ENCODE peak calls at places on chromosome 4, in seven cellular contexts. One of them, this sample, is unnamed. For H3K4me1, the result is how much of the 10 kb centered on the place peaks cover.

GRCh38 chr4:156252300-156253016 is 298.8 kb upstream of the CTSO start:
- DNase-seq in spleen: no peak
- DNase-seq in upper lobe of left lung: no peak
- DNase-seq in HepG2: no peak
- DNase-seq in prostate gland: no peak
- DNase-seq in suprapubic skin: no peak
- DNase-seq in sigmoid colon: no peak
- DNase-seq in this sample: no peak

GRCh38 chr4:186733778-186734177 is 10.1 kb upstream of the FAT1 start:
- DNase-seq in spleen: no peak
- DNase-seq in upper lobe of left lung: no peak
- DNase-seq in HepG2: peak
- DNase-seq in prostate gland: no peak
- DNase-seq in suprapubic skin: no peak
- DNase-seq in sigmoid colon: no peak
- DNase-seq in this sample: no peak

GRCh38 chr4:147157860-147158701 is 212.4 kb upstream of the TTC29 start:
- DNase-seq in spleen: peak
- DNase-seq in upper lobe of left lung: peak
- DNase-seq in HepG2: peak
- DNase-seq in prostate gland: no peak
- DNase-seq in suprapubic skin: no peak
- DNase-seq in sigmoid colon: no peak
- DNase-seq in this sample: peak

GRCh38 chr4:1381944-1382541 is 24.2 kb downstream of the NKX1-1 start:
- DNase-seq in spleen: peak
- DNase-seq in upper lobe of left lung: no peak
- DNase-seq in HepG2: no peak
- DNase-seq in prostate gland: no peak
- DNase-seq in suprapubic skin: peak
- DNase-seq in sigmoid colon: peak
- DNase-seq in this sample: no peak

GRCh38 chr4:144948009-144948408 is 150.0 kb downstream of the ANAPC10 start:
- DNase-seq in spleen: no peak
- DNase-seq in upper lobe of left lung: no peak
- DNase-seq in HepG2: peak
- DNase-seq in prostate gland: no peak
- DNase-seq in suprapubic skin: no peak
- DNase-seq in sigmoid colon: no peak
- DNase-seq in this sample: no peak

GRCh38 chr4:72006576-72006975 is 25.2 kb upstream of the NPFFR2 start:
- DNase-seq in spleen: no peak
- DNase-seq in upper lobe of left lung: no peak
- DNase-seq in HepG2: no peak
- DNase-seq in prostate gland: no peak
- DNase-seq in suprapubic skin: no peak
- DNase-seq in sigmoid colon: no peak
- DNase-seq in this sample: no peak

GRCh38 chr4:139655116-139655515 is 10.5 kb upstream of the MGST2 start:
- DNase-seq in spleen: no peak
- DNase-seq in upper lobe of left lung: no peak
- DNase-seq in HepG2: peak
- DNase-seq in prostate gland: no peak
- DNase-seq in suprapubic skin: no peak
- DNase-seq in sigmoid colon: no peak
- DNase-seq in this sample: no peak

GRCh38 chr4:14196141-14196540 is 568.6 kb upstream of the BOD1L1 start:
- DNase-seq in spleen: no peak
- DNase-seq in upper lobe of left lung: peak
- DNase-seq in HepG2: no peak
- DNase-seq in prostate gland: no peak
- DNase-seq in suprapubic skin: no peak
- DNase-seq in sigmoid colon: no peak
- DNase-seq in this sample: peak

GRCh38 chr4:1200425-1201035 is 28.1 kb upstream of the SPON2 start:
- DNase-seq in spleen: peak
- DNase-seq in upper lobe of left lung: peak
- DNase-seq in HepG2: no peak
- DNase-seq in prostate gland: peak
- DNase-seq in suprapubic skin: peak
- DNase-seq in sigmoid colon: peak
- DNase-seq in this sample: peak

GRCh38 chr4:176789955-176790354 is 2.8 kb downstream of the VEGFC start:
- DNase-seq in spleen: no peak
- DNase-seq in upper lobe of left lung: no peak
- DNase-seq in HepG2: peak
- DNase-seq in prostate gland: peak
- DNase-seq in suprapubic skin: no peak
- DNase-seq in sigmoid colon: no peak
- DNase-seq in this sample: no peak

GRCh38 chr4:182925298-182925738 is 8.1 kb upstream of the DCTD start:
- DNase-seq in spleen: peak
- DNase-seq in upper lobe of left lung: peak
- DNase-seq in HepG2: peak
- DNase-seq in prostate gland: no peak
- DNase-seq in suprapubic skin: no peak
- DNase-seq in sigmoid colon: no peak
- DNase-seq in this sample: peak

GRCh38 chr4:4606321-4606720 is 64.5 kb upstream of the STX18 start:
- DNase-seq in spleen: no peak
- DNase-seq in upper lobe of left lung: no peak
- DNase-seq in HepG2: no peak
- DNase-seq in prostate gland: no peak
- DNase-seq in suprapubic skin: no peak
- DNase-seq in sigmoid colon: no peak
- DNase-seq in this sample: no peak

GRCh38 chr4:8586246-8586645 is 6.1 kb downstream of the GPR78 start:
- DNase-seq in spleen: peak
- DNase-seq in upper lobe of left lung: no peak
- DNase-seq in HepG2: no peak
- DNase-seq in prostate gland: no peak
- DNase-seq in suprapubic skin: no peak
- DNase-seq in sigmoid colon: no peak
- DNase-seq in this sample: no peak

GRCh38 chr4:175790067-175790466 is 22.0 kb downstream of the GPM6A start:
- DNase-seq in spleen: no peak
- DNase-seq in upper lobe of left lung: no peak
- DNase-seq in HepG2: no peak
- DNase-seq in prostate gland: no peak
- DNase-seq in suprapubic skin: no peak
- DNase-seq in sigmoid colon: no peak
- DNase-seq in this sample: no peak

GRCh38 chr4:65071532-65071931 is 598.8 kb downstream of the EPHA5 start:
- DNase-seq in spleen: no peak
- DNase-seq in upper lobe of left lung: no peak
- DNase-seq in HepG2: no peak
- DNase-seq in prostate gland: no peak
- DNase-seq in suprapubic skin: no peak
- DNase-seq in sigmoid colon: no peak
- DNase-seq in this sample: no peak

GRCh38 chr4:16916719-16917337 is 18.4 kb upstream of the LDB2 start:
- DNase-seq in spleen: peak
- DNase-seq in upper lobe of left lung: peak
- DNase-seq in HepG2: peak
- DNase-seq in prostate gland: no peak
- DNase-seq in suprapubic skin: no peak
- DNase-seq in sigmoid colon: no peak
- DNase-seq in this sample: peak

GRCh38 chr4:40656221-40656863 is 26.7 kb upstream of the RBM47 start:
- DNase-seq in spleen: no peak
- DNase-seq in upper lobe of left lung: no peak
- DNase-seq in HepG2: no peak
- DNase-seq in prostate gland: no peak
- DNase-seq in suprapubic skin: no peak
- DNase-seq in sigmoid colon: no peak
- DNase-seq in this sample: no peak

GRCh38 chr4:37653601-37654000 is 32.6 kb downstream of the RELL1 start:
- DNase-seq in spleen: no peak
- DNase-seq in upper lobe of left lung: peak
- DNase-seq in HepG2: no peak
- DNase-seq in prostate gland: no peak
- DNase-seq in suprapubic skin: no peak
- DNase-seq in sigmoid colon: no peak
- DNase-seq in this sample: no peak

GRCh38 chr4:108072300-108072699 is 82.6 kb downstream of the HADH start:
- DNase-seq in spleen: no peak
- DNase-seq in upper lobe of left lung: no peak
- DNase-seq in HepG2: no peak
- DNase-seq in prostate gland: no peak
- DNase-seq in suprapubic skin: no peak
- DNase-seq in sigmoid colon: no peak
- DNase-seq in this sample: no peak

GRCh38 chr4:8038702-8039251 is 99.1 kb upstream of the AFAP1 start:
- DNase-seq in spleen: no peak
- DNase-seq in upper lobe of left lung: no peak
- DNase-seq in HepG2: no peak
- DNase-seq in prostate gland: no peak
- DNase-seq in suprapubic skin: no peak
- DNase-seq in sigmoid colon: no peak
- DNase-seq in this sample: no peak

GRCh38 chr4:22962186-22962786 is 269.5 kb downstream of the GBA3 start:
- DNase-seq in spleen: no peak
- DNase-seq in upper lobe of left lung: no peak
- DNase-seq in HepG2: no peak
- DNase-seq in prostate gland: no peak
- DNase-seq in suprapubic skin: no peak
- DNase-seq in sigmoid colon: no peak
- DNase-seq in this sample: no peak

GRCh38 chr4:139454111-139454600 is at the start of gene RAB33B:
- DNase-seq in spleen: no peak
- DNase-seq in upper lobe of left lung: no peak
- DNase-seq in HepG2: no peak
- DNase-seq in prostate gland: no peak
- DNase-seq in suprapubic skin: peak
- DNase-seq in sigmoid colon: no peak
- DNase-seq in this sample: no peak

GRCh38 chr4:152045781-152046571 is 285.2 kb upstream of the GATB start:
- DNase-seq in spleen: no peak
- DNase-seq in upper lobe of left lung: peak
- DNase-seq in HepG2: peak
- DNase-seq in prostate gland: peak
- DNase-seq in suprapubic skin: no peak
- DNase-seq in sigmoid colon: no peak
- DNase-seq in this sample: peak

GRCh38 chr4:40940764-40941163 is 191.0 kb downstream of the NSUN7 start:
- DNase-seq in spleen: no peak
- DNase-seq in upper lobe of left lung: no peak
- DNase-seq in HepG2: no peak
- DNase-seq in prostate gland: no peak
- DNase-seq in suprapubic skin: no peak
- DNase-seq in sigmoid colon: peak
- DNase-seq in this sample: no peak

GRCh38 chr4:46146993-46147392 is 23.1 kb upstream of the GABRG1 start:
- DNase-seq in spleen: no peak
- DNase-seq in upper lobe of left lung: no peak
- DNase-seq in HepG2: peak
- DNase-seq in prostate gland: no peak
- DNase-seq in suprapubic skin: no peak
- DNase-seq in sigmoid colon: no peak
- DNase-seq in this sample: no peak

GRCh38 chr4:83331959-83332358 is 2.7 kb downstream of the HPSE start:
- DNase-seq in spleen: no peak
- DNase-seq in upper lobe of left lung: no peak
- DNase-seq in HepG2: no peak
- DNase-seq in prostate gland: no peak
- DNase-seq in suprapubic skin: no peak
- DNase-seq in sigmoid colon: no peak
- DNase-seq in this sample: no peak

GRCh38 chr4:83334425-83335241 is at the start of gene HPSE:
- DNase-seq in spleen: peak
- DNase-seq in upper lobe of left lung: peak
- DNase-seq in HepG2: peak
- DNase-seq in prostate gland: peak
- DNase-seq in suprapubic skin: peak
- DNase-seq in sigmoid colon: peak
- DNase-seq in this sample: peak

GRCh38 chr4:83326546-83326945 is 8.1 kb downstream of the HPSE start:
- DNase-seq in spleen: no peak
- DNase-seq in upper lobe of left lung: no peak
- DNase-seq in HepG2: no peak
- DNase-seq in prostate gland: no peak
- DNase-seq in suprapubic skin: no peak
- DNase-seq in sigmoid colon: no peak
- DNase-seq in this sample: peak

GRCh38 chr4:83328486-83328885 is 6.2 kb downstream of the HPSE start:
- DNase-seq in spleen: no peak
- DNase-seq in upper lobe of left lung: no peak
- DNase-seq in HepG2: no peak
- DNase-seq in prostate gland: no peak
- DNase-seq in suprapubic skin: no peak
- DNase-seq in sigmoid colon: no peak
- DNase-seq in this sample: no peak

GRCh38 chr4:83329521-83330105 is 5.0 kb downstream of the HPSE start:
- DNase-seq in spleen: no peak
- DNase-seq in upper lobe of left lung: peak
- DNase-seq in HepG2: no peak
- DNase-seq in prostate gland: no peak
- DNase-seq in suprapubic skin: no peak
- DNase-seq in sigmoid colon: no peak
- DNase-seq in this sample: no peak
- H3K4me1 ChIP-seq in spleen: under half
- H3K4me1 ChIP-seq in upper lobe of left lung: under half
- H3K4me1 ChIP-seq in HepG2: under half
- H3K4me1 ChIP-seq in prostate gland: under half
- H3K4me1 ChIP-seq in suprapubic skin: under half
- H3K4me1 ChIP-seq in sigmoid colon: under half
- H3K4me1 ChIP-seq in this sample: under half

DNA sequence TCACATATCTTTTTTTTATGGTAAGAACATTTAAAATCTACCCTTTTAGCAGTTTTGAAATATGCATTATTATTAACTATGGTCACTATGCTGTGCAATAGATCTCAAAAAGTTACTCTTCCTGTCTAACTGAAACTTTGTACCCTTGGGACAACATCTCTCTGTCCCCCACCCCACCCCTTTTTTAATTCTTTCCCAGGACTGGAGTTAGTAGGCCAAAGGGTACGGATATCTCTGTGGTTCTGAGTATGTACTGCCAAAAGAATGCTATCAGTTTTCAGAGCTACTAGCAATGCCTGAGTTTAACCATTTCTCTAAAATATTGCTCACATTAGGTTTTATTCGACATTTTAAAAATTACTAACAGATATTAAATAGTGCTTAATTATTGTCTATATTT is 4.7 kb upstream of the FAM241A start:
- DNase-seq in spleen: no peak
- DNase-seq in upper lobe of left lung: no peak
- DNase-seq in HepG2: peak
- DNase-seq in prostate gland: no peak
- DNase-seq in suprapubic skin: no peak
- DNase-seq in sigmoid colon: no peak
- DNase-seq in this sample: no peak
- TF ChIP-seq CTCF in spleen: no peak
- TF ChIP-seq CTCF in upper lobe of left lung: no peak
- TF ChIP-seq CTCF in HepG2: no peak
- TF ChIP-seq CTCF in prostate gland: no peak
- TF ChIP-seq CTCF in suprapubic skin: no peak
- TF ChIP-seq CTCF in sigmoid colon: no peak
- TF ChIP-seq CTCF in this sample: no peak

GRCh38 chr4:162920649-162921048 is 246.0 kb downstream of the NAF1 start:
- DNase-seq in spleen: no peak
- DNase-seq in upper lobe of left lung: no peak
- DNase-seq in HepG2: no peak
- DNase-seq in prostate gland: no peak
- DNase-seq in suprapubic skin: no peak
- DNase-seq in sigmoid colon: no peak
- DNase-seq in this sample: no peak
- TF ChIP-seq POLR2AphosphoS5 in spleen: no peak
- TF ChIP-seq POLR2AphosphoS5 in upper lobe of left lung: no peak
- TF ChIP-seq POLR2AphosphoS5 in HepG2: no peak
- TF ChIP-seq POLR2AphosphoS5 in prostate gland: no peak
- TF ChIP-seq POLR2AphosphoS5 in suprapubic skin: no peak
- TF ChIP-seq POLR2AphosphoS5 in sigmoid colon: no peak
- TF ChIP-seq POLR2AphosphoS5 in this sample: no peak

GRCh38 chr4:137370699-137371098 is 161.6 kb downstream of the PCDH18 start:
- DNase-seq in spleen: no peak
- DNase-seq in upper lobe of left lung: no peak
- DNase-seq in HepG2: no peak
- DNase-seq in prostate gland: no peak
- DNase-seq in suprapubic skin: no peak
- DNase-seq in sigmoid colon: no peak
- DNase-seq in this sample: no peak
- H3K4me1 ChIP-seq in spleen: under half
- H3K4me1 ChIP-seq in upper lobe of left lung: under half
- H3K4me1 ChIP-seq in HepG2: under half
- H3K4me1 ChIP-seq in prostate gland: under half
- H3K4me1 ChIP-seq in suprapubic skin: under half
- H3K4me1 ChIP-seq in sigmoid colon: under half
- H3K4me1 ChIP-seq in this sample: under half

This sample was measured in stomach.